ENCODE peak calls at places on chromosome 19, in five cellular contexts. O is HEK293T; G is PC-9; I is HCT116; C is effector memory CD8-positive, alpha-beta T cell. B is an unnamed sample.

GRCh38 chr19:6066661-6067646 is 43.3 kb downstream of the RFX2 start:
- DNase-seq in O (peak), G (peak), I (no peak), C (no peak), B (no peak)

GRCh38 chr19:41263042-41263849 is 926 bp upstream of the HNRNPUL1 start:
- DNase-seq in O (peak), G (peak), I (no peak), C (peak), B (peak)

GRCh38 chr19:18889949-18890745 is 5.8 kb downstream of the CERS1 start:
- DNase-seq in O (no peak), G (no peak), I (no peak), C (no peak), B (no peak)

GRCh38 chr19:1490311-1491113 is at the start of gene PCSK4:
- DNase-seq in O (peak), G (peak), I (peak), C (peak), B (peak)

GRCh38 chr19:40646564-40647254 is 43.7 kb downstream of the NUMBL start:
- DNase-seq in O (no peak), G (peak), I (no peak), C (no peak), B (peak)

GRCh38 chr19:3959766-3960131 is 11.2 kb downstream of the DAPK3 start:
- DNase-seq in O (no peak), G (no peak), I (no peak), C (no peak), B (no peak)

GRCh38 chr19:7868326-7868670 is 5.9 kb downstream of the PRR36 start:
- DNase-seq in O (no peak), G (no peak), I (no peak), C (no peak), B (no peak)

GRCh38 chr19:14030997-14031718 is 404 bp upstream of the IL27RA start:
- DNase-seq in O (no peak), G (no peak), I (no peak), C (no peak), B (no peak)

GRCh38 chr19:920051-920857 is 3.1 kb downstream of the KISS1R start:
- DNase-seq in O (no peak), G (no peak), I (no peak), C (peak), B (peak)

GRCh38 chr19:33387351-33388230 is 14.1 kb downstream of the CEBPG start:
- DNase-seq in O (no peak), G (no peak), I (no peak), C (no peak), B (peak)

GRCh38 chr19:29639086-29639485 is 26.2 kb upstream of the PLEKHF1 start:
- DNase-seq in O (no peak), G (no peak), I (no peak), C (no peak), B (no peak)

GRCh38 chr19:3682286-3682685 is 18.0 kb downstream of the PIP5K1C start:
- DNase-seq in O (no peak), G (no peak), I (no peak), C (no peak), B (no peak)

B was measured in natural killer cell treated with Interleukin-12 subunit alpha and Interleukin-12 subunit beta and Interleukin-15 and Interleukin-18, amount 100 ng/mL, for 72 hours.